ENCODE peak calls at places on chromosomes 5 and 9, in five cellular contexts. One of them, this sample, is unnamed.

GRCh38 chr5:172616730-172617129 is 24.3 kb upstream of the NEURL1B start:
- DNase-seq in A549: no peak
- DNase-seq in adrenal gland: peak; percentile 64
- DNase-seq in body of pancreas: peak; percentile 43
- DNase-seq in GM12892: no peak
- DNase-seq in this sample: no peak

GRCh38 chr5:135046661-135047346 is 12.8 kb upstream of the PITX1 start:
- DNase-seq in A549: no peak
- DNase-seq in adrenal gland: no peak
- DNase-seq in body of pancreas: no peak
- DNase-seq in GM12892: no peak
- DNase-seq in this sample: no peak

GRCh38 chr9:19154135-19154612 is 26.9 kb upstream of the PLIN2 start:
- DNase-seq in A549: peak; percentile 29
- DNase-seq in adrenal gland: peak; percentile 88
- DNase-seq in body of pancreas: peak; percentile 44
- DNase-seq in GM12892: no peak
- DNase-seq in this sample: peak; percentile 100

GRCh38 chr5:39584921-39585320 is 160.1 kb upstream of the DAB2 start:
- DNase-seq in A549: no peak
- DNase-seq in adrenal gland: no peak
- DNase-seq in body of pancreas: no peak
- DNase-seq in GM12892: no peak
- DNase-seq in this sample: no peak

GRCh38 chr5:154368041-154368800 is 77.6 kb upstream of the SAP30L start:
- DNase-seq in A549: peak; percentile 84
- DNase-seq in adrenal gland: peak; percentile 59
- DNase-seq in body of pancreas: peak; percentile 39
- DNase-seq in GM12892: no peak
- DNase-seq in this sample: no peak

GRCh38 chr5:32297181-32298055 is 15.3 kb downstream of the MTMR12 start:
- DNase-seq in A549: no peak
- DNase-seq in adrenal gland: no peak
- DNase-seq in body of pancreas: no peak
- DNase-seq in GM12892: no peak
- DNase-seq in this sample: peak; percentile 65

GRCh38 chr5:68137451-68138190 is 77.9 kb upstream of the PIK3R1 start:
- DNase-seq in A549: no peak
- DNase-seq in adrenal gland: no peak
- DNase-seq in body of pancreas: no peak
- DNase-seq in GM12892: no peak
- DNase-seq in this sample: no peak

GRCh38 chr5:66585291-66585690 is 10.9 kb upstream of the MAST4 start:
- DNase-seq in A549: no peak
- DNase-seq in adrenal gland: no peak
- DNase-seq in body of pancreas: no peak
- DNase-seq in GM12892: no peak
- DNase-seq in this sample: no peak

GRCh38 chr5:9189681-9190080 is 356.2 kb downstream of the SEMA5A start:
- DNase-seq in A549: no peak
- DNase-seq in adrenal gland: no peak
- DNase-seq in body of pancreas: no peak
- DNase-seq in GM12892: no peak
- DNase-seq in this sample: no peak

GRCh38 chr9:134863306-134863902 is 17.2 kb upstream of the FCN2 start:
- DNase-seq in A549: no peak
- DNase-seq in adrenal gland: peak; percentile 84
- DNase-seq in body of pancreas: no peak
- DNase-seq in GM12892: no peak
- DNase-seq in this sample: no peak

GRCh38 chr5:50922942-50923767 is 256.7 kb downstream of the PARP8 start:
- DNase-seq in A549: no peak
- DNase-seq in adrenal gland: no peak
- DNase-seq in body of pancreas: no peak
- DNase-seq in GM12892: no peak
- DNase-seq in this sample: no peak

GRCh38 chr9:121240394-121241145 is 27.4 kb upstream of the GSN start:
- DNase-seq in A549: no peak
- DNase-seq in adrenal gland: no peak
- DNase-seq in body of pancreas: no peak
- DNase-seq in GM12892: no peak
- DNase-seq in this sample: no peak

GRCh38 chr5:180830253-180831138 is 27.9 kb upstream of the MGAT1 start:
- DNase-seq in A549: peak; percentile 44
- DNase-seq in adrenal gland: peak; percentile 85
- DNase-seq in body of pancreas: peak; percentile 81
- DNase-seq in GM12892: peak; percentile 51
- DNase-seq in this sample: peak; percentile 82

GRCh38 chr9:107975426-107976010 is 485.9 kb upstream of the KLF4 start:
- DNase-seq in A549: no peak
- DNase-seq in adrenal gland: no peak
- DNase-seq in body of pancreas: no peak
- DNase-seq in GM12892: no peak
- DNase-seq in this sample: no peak

GRCh38 chr5:150523472-150524350 is 15.8 kb downstream of the NDST1 start:
- DNase-seq in A549: peak; percentile 87
- DNase-seq in adrenal gland: peak; percentile 62
- DNase-seq in body of pancreas: peak; percentile 60
- DNase-seq in GM12892: peak; percentile 49
- DNase-seq in this sample: peak; percentile 58

GRCh38 chr5:30581198-30581925 is 612.1 kb upstream of the CDH6 start:
- DNase-seq in A549: no peak
- DNase-seq in adrenal gland: no peak
- DNase-seq in body of pancreas: no peak
- DNase-seq in GM12892: no peak
- DNase-seq in this sample: no peak

GRCh38 chr5:134247411-134247810 is 21.5 kb upstream of the PPP2CA start:
- DNase-seq in A549: peak; percentile 74
- DNase-seq in adrenal gland: no peak
- DNase-seq in body of pancreas: no peak
- DNase-seq in GM12892: no peak
- DNase-seq in this sample: no peak

DNA sequence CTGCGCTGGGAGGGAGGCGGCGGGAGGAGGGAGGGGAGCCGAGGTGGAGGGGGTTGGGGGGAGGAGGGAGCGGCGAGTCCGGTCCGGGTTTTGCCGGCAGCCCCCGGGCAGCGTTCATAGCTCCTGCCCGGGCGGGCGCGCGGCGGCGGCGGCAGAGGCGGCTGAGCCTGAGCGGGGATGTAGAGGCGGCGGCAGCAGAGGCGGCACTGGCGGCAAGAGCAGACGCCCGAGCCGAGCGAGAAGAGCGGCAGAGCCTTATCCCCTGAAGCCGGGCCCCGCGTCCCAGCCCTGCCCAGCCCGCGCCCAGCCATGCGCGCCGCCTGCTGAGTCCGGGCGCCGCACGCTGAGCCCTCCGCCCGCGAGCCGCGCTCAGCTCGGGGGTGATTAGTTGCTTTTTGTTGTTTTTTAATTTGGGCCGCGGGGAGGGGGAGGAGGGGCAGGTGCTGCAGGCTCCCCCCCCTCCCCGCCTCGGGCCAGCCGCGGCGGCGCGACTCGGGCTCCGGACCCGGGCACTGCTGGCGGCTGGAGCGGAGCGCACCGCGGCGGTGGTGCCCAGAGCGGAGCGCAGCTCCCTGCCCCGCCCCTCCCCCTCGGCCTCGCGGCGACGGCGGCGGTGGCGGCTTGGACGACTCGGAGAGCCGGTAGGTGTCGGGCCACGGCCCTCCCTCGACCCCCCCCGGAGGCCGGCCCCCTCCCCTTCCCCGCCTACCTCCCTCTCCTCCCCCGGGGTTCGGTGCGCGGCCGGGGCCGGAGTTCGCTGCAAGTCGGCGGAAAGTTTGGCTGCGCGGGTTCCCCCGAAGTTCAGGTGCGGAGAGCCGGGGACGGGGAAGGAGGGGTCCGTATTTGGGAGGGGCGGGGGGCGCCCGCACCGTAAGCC is at the start of gene CXXC5:
- DNase-seq in A549: peak; percentile 81
- DNase-seq in adrenal gland: peak; percentile 85
- DNase-seq in body of pancreas: peak; percentile 91
- DNase-seq in GM12892: peak; percentile 92
- DNase-seq in this sample: peak; percentile 88
- TF ChIP-seq POLR2A in A549: peak; percentile 23
- TF ChIP-seq POLR2A in adrenal gland: peak; percentile 85
- TF ChIP-seq POLR2A in body of pancreas: peak; percentile 87
- TF ChIP-seq POLR2A in GM12892: peak; percentile 56
- TF ChIP-seq POLR2A in this sample: peak; percentile 69

DNA sequence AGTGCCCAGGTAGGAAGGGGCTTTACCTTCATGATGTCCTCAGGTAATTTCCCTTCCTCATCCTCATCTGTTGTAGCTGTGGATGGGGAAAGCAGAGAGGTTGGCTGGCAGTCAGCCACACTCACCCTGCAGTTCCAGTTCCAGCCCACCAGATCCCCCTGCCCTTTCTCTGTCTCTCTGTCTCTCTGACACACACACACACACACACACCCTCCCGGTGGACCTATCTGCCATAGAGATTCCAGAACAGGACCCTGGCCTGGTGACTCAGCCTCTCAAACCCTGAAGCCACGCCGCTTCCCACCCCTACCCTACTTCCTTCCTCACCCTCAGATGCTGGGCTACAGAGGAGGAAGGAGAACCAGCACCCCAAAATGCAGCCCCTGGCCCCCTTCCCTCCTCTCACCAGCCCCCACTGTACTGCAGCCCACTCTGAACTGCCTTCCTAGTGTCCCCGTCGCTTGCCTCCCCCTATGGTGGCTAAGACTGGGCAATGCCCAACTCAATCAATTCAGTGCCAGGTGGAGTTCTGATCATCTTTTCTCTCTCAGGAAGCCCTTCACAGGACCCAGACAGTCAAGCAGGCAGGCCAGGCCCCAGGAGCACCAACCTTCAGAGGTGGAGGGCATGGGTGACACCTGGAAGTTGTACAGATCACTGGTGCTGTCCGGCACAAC is 4.8 kb downstream of the IRF1 start:
- DNase-seq in A549: no peak
- DNase-seq in adrenal gland: peak; percentile 27
- DNase-seq in body of pancreas: no peak
- DNase-seq in GM12892: no peak
- DNase-seq in this sample: no peak
- TF ChIP-seq POLR2A in A549: no peak
- TF ChIP-seq POLR2A in adrenal gland: no peak
- TF ChIP-seq POLR2A in body of pancreas: no peak
- TF ChIP-seq POLR2A in GM12892: no peak
- TF ChIP-seq POLR2A in this sample: no peak

GRCh38 chr5:140634103-140634502 is 1.1 kb upstream of the CD14 start:
- DNase-seq in A549: no peak
- DNase-seq in adrenal gland: no peak
- DNase-seq in body of pancreas: no peak
- DNase-seq in GM12892: no peak
- DNase-seq in this sample: no peak
- TF ChIP-seq POLR2A in A549: no peak
- TF ChIP-seq POLR2A in adrenal gland: no peak
- TF ChIP-seq POLR2A in body of pancreas: no peak
- TF ChIP-seq POLR2A in GM12892: no peak
- TF ChIP-seq POLR2A in this sample: no peak

DNA sequence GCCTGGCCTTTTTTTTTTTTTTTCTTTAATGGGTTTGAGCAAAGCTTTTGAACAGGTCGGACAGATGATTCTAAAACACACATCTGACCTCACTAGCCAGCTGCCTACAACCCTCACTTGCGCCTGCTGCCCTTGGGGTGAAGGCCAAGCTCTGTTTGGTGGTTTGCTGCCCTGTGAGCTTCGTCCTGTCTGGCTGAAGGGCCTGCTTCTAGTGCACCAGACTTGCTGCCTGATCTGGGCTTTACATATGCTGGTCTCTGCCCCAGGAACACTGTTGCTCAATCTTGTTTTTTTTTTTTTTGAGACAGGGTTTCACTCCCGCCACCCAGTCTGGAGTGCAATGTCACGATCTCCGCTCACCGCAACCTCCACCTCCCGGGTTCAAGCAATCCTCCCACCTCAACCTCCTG is 16.4 kb upstream of the DOLPP1 start:
- DNase-seq in A549: no peak
- DNase-seq in adrenal gland: peak; percentile 62
- DNase-seq in body of pancreas: no peak
- DNase-seq in GM12892: no peak
- DNase-seq in this sample: no peak
- TF ChIP-seq POLR2A in A549: no peak
- TF ChIP-seq POLR2A in adrenal gland: no peak
- TF ChIP-seq POLR2A in body of pancreas: no peak
- TF ChIP-seq POLR2A in GM12892: no peak
- TF ChIP-seq POLR2A in this sample: no peak

GRCh38 chr9:86407022-86407421 is 52.8 kb upstream of the TUT7 start:
- DNase-seq in A549: peak; percentile 22
- DNase-seq in adrenal gland: peak; percentile 82
- DNase-seq in body of pancreas: peak; percentile 91
- DNase-seq in GM12892: no peak
- DNase-seq in this sample: no peak
- TF ChIP-seq POLR2A in A549: no peak
- TF ChIP-seq POLR2A in adrenal gland: no peak
- TF ChIP-seq POLR2A in body of pancreas: peak; percentile 49
- TF ChIP-seq POLR2A in GM12892: no peak
- TF ChIP-seq POLR2A in this sample: no peak

GRCh38 chr5:73764586-73764985 is 138.6 kb downstream of the ARHGEF28 start:
- DNase-seq in A549: peak; percentile 95
- DNase-seq in adrenal gland: no peak
- DNase-seq in body of pancreas: no peak
- DNase-seq in GM12892: no peak
- DNase-seq in this sample: no peak
- TF ChIP-seq POLR2A in A549: no peak
- TF ChIP-seq POLR2A in adrenal gland: no peak
- TF ChIP-seq POLR2A in body of pancreas: no peak
- TF ChIP-seq POLR2A in GM12892: no peak
- TF ChIP-seq POLR2A in this sample: no peak

DNA sequence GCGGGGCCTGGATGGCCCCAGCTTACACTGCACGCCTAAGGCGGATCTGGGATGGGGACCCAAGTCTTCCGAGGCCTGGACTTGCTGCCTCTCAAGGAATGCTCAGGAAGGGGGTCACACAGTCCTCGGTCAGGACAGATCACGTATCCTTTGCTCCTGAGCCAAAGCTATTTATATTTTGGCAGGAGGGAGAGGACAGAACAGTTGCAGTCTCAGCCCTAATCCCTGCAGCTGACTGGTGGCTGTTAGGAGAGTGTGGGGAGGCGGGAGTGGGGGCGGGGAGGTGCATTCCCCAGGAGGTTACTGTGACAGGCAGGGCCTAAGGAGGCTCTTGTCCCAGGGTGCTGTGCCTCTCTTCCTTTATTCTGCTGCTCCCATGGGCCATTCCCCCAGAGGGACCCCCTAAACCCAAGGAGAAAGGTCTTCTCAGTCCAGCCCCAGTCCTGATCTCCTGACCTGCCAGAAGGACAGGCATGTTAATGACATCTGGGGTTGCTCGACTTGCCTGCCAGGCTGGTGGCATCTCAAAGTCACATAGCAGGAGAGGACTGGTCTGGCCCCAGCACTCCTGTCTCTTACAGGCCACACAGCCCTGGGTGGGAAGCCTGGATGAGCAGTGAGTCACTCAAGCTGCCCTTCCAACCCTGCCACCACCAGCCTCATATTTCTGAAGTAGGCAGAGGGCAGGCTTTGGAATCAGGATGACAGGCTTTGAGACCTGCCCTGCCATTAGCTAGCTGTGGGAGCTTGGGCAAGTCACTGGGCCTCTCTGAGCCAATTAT is 51.9 kb downstream of the COL27A1 start:
- DNase-seq in A549: peak; percentile 11
- DNase-seq in adrenal gland: peak; percentile 38
- DNase-seq in body of pancreas: no peak
- DNase-seq in GM12892: no peak
- DNase-seq in this sample: no peak
- TF ChIP-seq POLR2A in A549: no peak
- TF ChIP-seq POLR2A in adrenal gland: no peak
- TF ChIP-seq POLR2A in body of pancreas: no peak
- TF ChIP-seq POLR2A in GM12892: no peak
- TF ChIP-seq POLR2A in this sample: no peak

This sample was measured in erythroblast.